ENCODE peak calls at places on chromosomes 11 and 22, in five cellular contexts. U is IMR-90, E is GM12878, T is SK-N-SH, Z is K562. W is an unnamed sample.

GRCh38 chr22:35452351-35452781 is 52.4 kb downstream of the MCM5 start:
- DNase-seq in Z (no peak), E (no peak), U (no peak), T (no peak), W (no peak)

GRCh38 chr22:33539902-33540751 is 380.1 kb downstream of the LARGE1 start:
- DNase-seq in T (no peak), Z (no peak), U (peak; percentile 5), E (no peak), W (peak; percentile 98)

GRCh38 chr11:93236741-93237675 is 39.2 kb upstream of the SLC36A4 start:
- DNase-seq in U (peak; percentile 44), Z (peak; percentile 55), E (no peak), T (peak; percentile 51), W (peak; percentile 50)

GRCh38 chr11:36509265-36509664 is 807 bp downstream of the TRAF6 start:
- DNase-seq in Z (peak; percentile 76), T (peak; percentile 34), E (no peak), U (peak; percentile 31), W (no peak)

GRCh38 chr11:64303109-64304031 is 2.0 kb upstream of the ESRRA start:
- DNase-seq in T (no peak), Z (no peak), U (no peak), E (no peak), W (no peak)

GRCh38 chr11:69414773-69415187 is 66.7 kb upstream of the LINC01488 start:
- DNase-seq in Z (no peak), E (no peak), T (no peak), U (no peak), W (no peak)

GRCh38 chr11:119758291-119758690 is 29.3 kb upstream of the NECTIN1 start:
- DNase-seq in T (no peak), E (no peak), U (peak; percentile 49), Z (no peak), W (no peak)

GRCh38 chr11:64305691-64306562 is 603 bp downstream of the ESRRA start:
- DNase-seq in Z (peak; percentile 94), U (peak; percentile 27), T (peak; percentile 73), E (no peak), W (peak; percentile 38)

GRCh38 chr11:492416-493226 is 14.4 kb downstream of the RNH1 start:
- DNase-seq in U (no peak), E (no peak), Z (no peak), T (peak; percentile 34), W (no peak)

GRCh38 chr22:45717787-45718186 is 46.2 kb downstream of the ATXN10 start:
- DNase-seq in E (no peak), Z (no peak), U (peak; percentile 79), T (no peak), W (no peak)

GRCh38 chr22:42743501-42743991 is 22.9 kb upstream of the A4GALT start:
- DNase-seq in T (no peak), U (no peak), Z (no peak), E (no peak), W (no peak)

GRCh38 chr11:32643526-32643925 is 59.9 kb downstream of the EIF3M start:
- DNase-seq in E (no peak), T (no peak), Z (no peak), U (peak; percentile 28), W (no peak)

GRCh38 chr22:38777087-38777671 is 16.8 kb downstream of the DNAL4 start:
- DNase-seq in Z (no peak), E (no peak), T (no peak), U (no peak), W (no peak)

GRCh38 chr11:85663781-85664560 is 958 bp downstream of the CREBZF start:
- DNase-seq in U (peak; percentile 45), Z (peak; percentile 86), T (peak; percentile 82), E (no peak), W (peak; percentile 52)

GRCh38 chr11:12207384-12208150 is 97.2 kb downstream of the MICAL2 start:
- DNase-seq in Z (no peak), T (no peak), E (no peak), U (peak; percentile 86), W (no peak)

GRCh38 chr11:69437876-69438205 is 43.6 kb upstream of the LINC01488 start:
- DNase-seq in U (no peak), T (no peak), Z (no peak), E (no peak), W (no peak)

GRCh38 chr22:18044548-18045271 is 20.3 kb upstream of the MICAL3 start:
- DNase-seq in Z (no peak), U (peak; percentile 63), E (no peak), T (no peak), W (no peak)

GRCh38 chr22:30607939-30608338 is 965 bp downstream of the TCN2 start:
- DNase-seq in Z (no peak), E (no peak), U (no peak), T (no peak), W (no peak)

GRCh38 chr11:1877211-1878133 is 14.2 kb downstream of the PRR33 start:
- DNase-seq in T (peak; percentile 60), E (no peak), Z (no peak), U (no peak), W (no peak)

GRCh38 chr11:35914824-35915223 is 29.0 kb upstream of the LDLRAD3 start:
- DNase-seq in Z (no peak), T (no peak), E (no peak), U (no peak), W (no peak)

GRCh38 chr22:48782817-48783511 is 1044.7 kb downstream of the BRD1 start:
- DNase-seq in Z (peak; percentile 14), T (peak; percentile 53), U (no peak), E (no peak), W (no peak)

GRCh38 chr22:49960967-49961600 is 512 bp downstream of the PIM3 start:
- DNase-seq in T (peak; percentile 66), U (no peak), Z (peak; percentile 57), E (no peak), W (peak; percentile 36)

GRCh38 chr11:78156081-78156844 is 16.8 kb upstream of the ALG8 start:
- DNase-seq in E (no peak), Z (no peak), U (no peak), T (no peak), W (no peak)

DNA sequence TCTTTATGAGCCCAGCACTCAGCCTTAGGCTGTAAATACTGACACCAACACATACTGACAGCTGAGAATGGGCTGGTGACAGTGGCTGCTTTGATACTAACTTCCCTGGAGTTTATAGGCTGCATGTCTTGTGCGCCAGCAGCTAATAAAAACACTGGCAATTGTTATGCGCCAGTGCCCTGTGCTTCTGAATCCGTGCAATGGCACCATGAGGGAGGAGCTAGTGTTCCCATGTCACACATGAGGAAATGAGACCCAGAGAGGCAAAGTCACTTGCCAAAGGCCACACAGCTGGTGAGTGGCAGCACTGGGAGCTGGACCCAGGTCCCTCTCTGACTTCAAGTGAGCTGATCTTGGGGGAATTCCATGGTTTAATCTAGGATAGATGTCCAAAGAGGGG is 23.8 kb downstream of the SHISAL1 start:
- DNase-seq in Z (no peak), U (no peak), T (no peak), E (no peak), W (no peak)
- TF ChIP-seq RCOR1 in Z (no peak), U (no peak), T (no peak), E (no peak), W (no peak)

GRCh38 chr11:117058761-117059233 is 39.4 kb downstream of the SIK3 start:
- DNase-seq in E (no peak), U (peak; percentile 68), T (peak; percentile 38), Z (no peak), W (no peak)

GRCh38 chr11:117057727-117058126 is 40.5 kb downstream of the SIK3 start:
- DNase-seq in Z (no peak), E (no peak), U (no peak), T (no peak), W (no peak)

GRCh38 chr11:117055449-117055848 is 42.8 kb downstream of the SIK3 start:
- DNase-seq in Z (no peak), T (no peak), U (no peak), E (no peak), W (no peak)

GRCh38 chr11:117059611-117060010 is 38.6 kb downstream of the SIK3 start:
- DNase-seq in U (peak; percentile 46), Z (no peak), E (no peak), T (no peak), W (no peak)

GRCh38 chr11:117057317-117057716 is 40.9 kb downstream of the SIK3 start:
- DNase-seq in Z (no peak), T (no peak), U (no peak), E (no peak), W (no peak)
- TF ChIP-seq RCOR1 in Z (no peak), T (no peak), U (no peak), E (no peak), W (no peak)

DNA sequence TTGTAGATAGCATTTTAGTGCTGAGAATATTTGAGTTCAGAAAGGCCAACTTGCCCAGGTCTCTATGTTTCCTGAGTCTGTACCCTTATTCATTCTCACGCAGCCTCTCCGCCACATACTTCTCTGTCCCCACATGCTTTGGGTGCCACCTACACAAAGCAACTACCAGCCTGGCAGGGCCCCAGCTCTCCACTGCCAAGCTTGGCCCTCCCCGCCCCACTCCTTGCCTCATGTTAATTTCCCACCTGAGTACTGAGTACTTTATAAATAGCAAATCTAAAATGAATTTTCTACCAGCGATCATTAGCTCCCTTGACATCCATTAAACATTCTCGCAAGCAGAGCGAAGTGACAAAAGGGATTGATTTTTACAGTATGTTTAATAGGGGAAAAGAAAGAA is 20.7 kb downstream of the NTM start:
- DNase-seq in T (no peak), Z (no peak), U (no peak), E (no peak), W (no peak)
- TF ChIP-seq RCOR1 in T (no peak), Z (no peak), U (no peak), E (no peak), W (no peak)

GRCh38 chr11:125519865-125520834 is 24.1 kb upstream of the FEZ1 start:
- DNase-seq in T (no peak), U (no peak), E (no peak), Z (no peak), W (no peak)

GRCh38 chr11:125516266-125516665 is 20.2 kb upstream of the FEZ1 start:
- DNase-seq in Z (no peak), U (no peak), T (no peak), E (no peak), W (no peak)

GRCh38 chr11:125514336-125515101 is 18.5 kb upstream of the FEZ1 start:
- DNase-seq in U (peak; percentile 46), T (peak; percentile 32), E (peak; percentile 92), Z (no peak), W (no peak)

GRCh38 chr11:125515102-125515439 is 19.0 kb upstream of the FEZ1 start:
- DNase-seq in Z (no peak), U (no peak), E (no peak), T (no peak), W (no peak)

DNA sequence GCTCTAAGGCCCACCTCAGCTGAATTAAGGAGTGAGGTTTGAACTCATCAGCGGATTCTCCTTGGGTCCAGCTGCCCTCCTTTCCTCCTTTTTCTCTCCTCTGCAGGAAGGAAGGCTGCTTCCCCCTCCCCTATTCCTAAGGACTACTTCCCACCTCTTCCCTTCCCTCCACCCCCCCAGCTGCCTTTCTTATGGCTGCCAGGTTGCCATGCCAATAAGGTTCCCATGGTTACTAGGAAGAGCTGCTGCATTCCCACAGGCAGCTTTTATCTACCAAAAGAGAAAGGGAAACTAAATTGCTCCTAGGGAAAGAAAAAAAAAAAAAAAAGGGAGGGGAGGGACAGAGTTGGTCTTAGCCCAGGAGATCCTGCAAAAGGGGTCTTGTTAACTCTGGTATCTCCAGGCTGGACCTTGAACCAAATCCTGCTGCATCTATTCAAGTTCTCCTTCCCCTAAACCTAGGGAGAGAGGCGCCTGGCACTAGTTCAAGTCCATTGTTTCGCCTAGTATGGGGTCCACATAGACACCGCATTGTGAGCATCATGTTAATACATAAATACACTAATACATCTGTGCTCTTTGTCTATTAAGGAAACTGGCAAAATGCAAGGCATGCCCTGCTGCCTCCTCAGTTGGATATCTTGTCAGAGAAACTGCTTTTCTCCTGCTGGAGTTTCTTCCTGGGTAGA is 21.2 kb upstream of the FEZ1 start:
- DNase-seq in Z (peak; percentile 56), T (peak; percentile 61), E (no peak), U (peak; percentile 86), W (no peak)
- TF ChIP-seq RCOR1 in Z (no peak), T (no peak), E (no peak), U (no peak), W (no peak)

GRCh38 chr11:18697581-18697980 is 998 bp upstream of the TMEM86A start:
- DNase-seq in Z (no peak), U (no peak), T (no peak), E (no peak), W (no peak)
- TF ChIP-seq RCOR1 in Z (no peak), U (no peak), T (no peak), E (no peak), W (no peak)

W was measured in A549.